ENCODE peak calls at places on chromosomes 11 and 22, in five cellular contexts. One of them, this sample, is unnamed.

GRCh38 chr11:13777341-13777985 is 109.0 kb downstream of the FAR1 start:
- DNase-seq in ovary: no peak
- DNase-seq in stomach: no peak
- DNase-seq in H54: no peak
- DNase-seq in GM12891: no peak
- DNase-seq in this sample: no peak

GRCh38 chr22:41966607-41967240 is 2.5 kb upstream of the SEPTIN3 start:
- DNase-seq in ovary: no peak
- DNase-seq in stomach: peak; percentile 38
- DNase-seq in H54: no peak
- DNase-seq in GM12891: peak; percentile 49
- DNase-seq in this sample: no peak

GRCh38 chr11:945986-946385 is 20.3 kb downstream of the AP2A2 start:
- DNase-seq in ovary: no peak
- DNase-seq in stomach: no peak
- DNase-seq in H54: no peak
- DNase-seq in GM12891: no peak
- DNase-seq in this sample: peak; percentile 18

GRCh38 chr22:19679476-19680099 is 34.7 kb upstream of the SEPTIN5 start:
- DNase-seq in ovary: peak; percentile 51
- DNase-seq in stomach: peak; percentile 60
- DNase-seq in H54: peak; percentile 14
- DNase-seq in GM12891: no peak
- DNase-seq in this sample: no peak

GRCh38 chr11:82855616-82856015 is 44.6 kb downstream of the PRCP start:
- DNase-seq in ovary: no peak
- DNase-seq in stomach: no peak
- DNase-seq in H54: no peak
- DNase-seq in GM12891: no peak
- DNase-seq in this sample: no peak

GRCh38 chr22:39098026-39098425 is 982 bp downstream of the APOBEC3H start:
- DNase-seq in ovary: no peak
- DNase-seq in stomach: no peak
- DNase-seq in H54: no peak
- DNase-seq in GM12891: no peak
- DNase-seq in this sample: no peak

GRCh38 chr11:73177380-73178091 is 35.4 kb upstream of the FCHSD2 start:
- DNase-seq in ovary: peak; percentile 72
- DNase-seq in stomach: peak; percentile 36
- DNase-seq in H54: no peak
- DNase-seq in GM12891: no peak
- DNase-seq in this sample: no peak

GRCh38 chr11:40276960-40277359 is 1182.5 kb downstream of the LRRC4C start:
- DNase-seq in ovary: no peak
- DNase-seq in stomach: no peak
- DNase-seq in H54: no peak
- DNase-seq in GM12891: no peak
- DNase-seq in this sample: no peak

GRCh38 chr11:15194671-15195415 is 80.1 kb downstream of the INSC start:
- DNase-seq in ovary: no peak
- DNase-seq in stomach: no peak
- DNase-seq in H54: no peak
- DNase-seq in GM12891: no peak
- DNase-seq in this sample: no peak

GRCh38 chr22:42808516-42808915 is 48.6 kb downstream of the ARFGAP3 start:
- DNase-seq in ovary: no peak
- DNase-seq in stomach: no peak
- DNase-seq in H54: no peak
- DNase-seq in GM12891: no peak
- DNase-seq in this sample: no peak

GRCh38 chr22:25492950-25493790 is 71.3 kb upstream of the GRK3 start:
- DNase-seq in ovary: no peak
- DNase-seq in stomach: no peak
- DNase-seq in H54: no peak
- DNase-seq in GM12891: no peak
- DNase-seq in this sample: no peak

GRCh38 chr22:17198188-17199130 is 20.8 kb downstream of the ADA2 start:
- DNase-seq in ovary: peak; percentile 43
- DNase-seq in stomach: no peak
- DNase-seq in H54: no peak
- DNase-seq in GM12891: no peak
- DNase-seq in this sample: no peak

GRCh38 chr22:48553694-48554308 is 1273.9 kb downstream of the BRD1 start:
- DNase-seq in ovary: no peak
- DNase-seq in stomach: no peak
- DNase-seq in H54: no peak
- DNase-seq in GM12891: no peak
- DNase-seq in this sample: no peak

GRCh38 chr11:118912742-118913410 is 12.8 kb downstream of the BCL9L start:
- DNase-seq in ovary: no peak
- DNase-seq in stomach: no peak
- DNase-seq in H54: no peak
- DNase-seq in GM12891: no peak
- DNase-seq in this sample: no peak

DNA sequence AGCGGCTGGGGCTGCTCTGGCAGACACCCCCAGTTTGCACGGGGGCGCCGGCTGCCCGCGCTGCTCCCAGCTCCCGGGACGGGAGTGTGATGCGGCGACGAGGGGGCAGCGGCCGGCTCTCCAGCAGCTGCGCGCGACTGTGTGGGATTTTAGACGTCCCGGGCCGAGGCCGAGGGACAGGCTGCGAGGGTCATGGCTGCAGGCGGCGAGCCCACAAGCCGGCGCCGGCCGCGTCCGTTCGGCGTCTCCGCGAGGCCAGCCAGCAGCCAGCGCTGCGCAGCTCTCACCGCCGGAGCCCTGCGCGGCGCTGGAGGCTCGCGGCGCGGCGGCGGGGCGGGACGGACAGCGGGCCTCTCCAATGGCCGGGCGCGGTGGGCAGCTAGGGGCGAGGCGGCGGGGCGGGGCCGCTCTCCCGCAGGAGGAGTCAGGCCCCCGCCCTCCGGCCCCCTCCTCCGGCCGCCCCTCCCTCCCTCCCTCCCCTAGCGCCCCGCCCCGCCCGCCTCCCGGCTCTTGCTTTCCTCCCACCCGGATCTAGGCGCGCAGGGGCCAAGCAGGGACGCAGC is at the start of gene FZD4:
- DNase-seq in ovary: peak; percentile 96
- DNase-seq in stomach: peak; percentile 93
- DNase-seq in H54: peak; percentile 60
- DNase-seq in GM12891: peak; percentile 77
- DNase-seq in this sample: peak; percentile 95
- TF ChIP-seq POLR2A in ovary: peak; percentile 79
- TF ChIP-seq POLR2A in stomach: no peak
- TF ChIP-seq POLR2A in H54: peak; percentile 90
- TF ChIP-seq POLR2A in GM12891: no peak
- TF ChIP-seq POLR2A in this sample: peak; percentile 99

DNA sequence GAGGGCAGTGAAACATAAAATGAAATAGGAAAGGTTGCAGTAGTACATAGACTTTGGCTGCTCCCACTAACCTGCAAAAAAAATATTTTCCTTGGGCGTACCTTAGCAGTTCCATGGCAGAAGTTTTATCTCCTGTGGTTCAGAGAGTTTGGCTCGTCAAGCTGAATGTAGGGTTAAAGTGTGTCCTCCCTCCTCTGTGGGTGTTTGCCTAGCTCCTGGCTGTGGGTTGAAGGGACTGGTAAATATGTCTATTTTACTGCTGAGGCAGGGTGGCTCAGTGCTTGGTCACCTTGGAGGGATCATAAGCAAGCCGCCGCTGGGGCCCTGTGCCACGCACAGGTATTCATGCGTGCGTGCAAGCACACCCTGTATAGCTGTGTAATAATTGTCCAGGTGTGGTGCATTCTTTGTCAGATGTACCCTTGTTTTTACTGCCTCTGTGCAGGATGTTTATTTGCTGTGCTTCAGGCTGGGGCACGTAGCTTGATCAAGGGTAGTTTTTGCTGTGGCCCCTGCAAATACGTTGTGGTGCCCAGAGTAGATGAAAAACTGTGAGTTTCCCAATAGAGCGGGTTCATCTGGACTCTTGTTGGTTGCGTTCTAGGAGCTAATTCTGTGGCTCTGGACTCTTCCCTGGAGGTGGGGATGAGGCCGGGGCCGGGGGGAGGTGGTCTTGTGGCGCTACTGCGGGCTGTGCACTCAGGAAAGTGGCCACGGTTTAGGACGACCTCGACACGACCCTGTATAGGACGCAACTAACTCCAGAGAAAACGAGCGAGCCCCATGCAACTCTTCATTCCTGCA is 734 bp upstream of the SORL1 start:
- DNase-seq in ovary: no peak
- DNase-seq in stomach: peak; percentile 64
- DNase-seq in H54: no peak
- DNase-seq in GM12891: no peak
- DNase-seq in this sample: peak; percentile 73
- TF ChIP-seq POLR2A in ovary: no peak
- TF ChIP-seq POLR2A in stomach: no peak
- TF ChIP-seq POLR2A in H54: no peak
- TF ChIP-seq POLR2A in GM12891: peak; percentile 14
- TF ChIP-seq POLR2A in this sample: no peak

GRCh38 chr11:9758676-9759518 is 95.0 kb downstream of the SWAP70 start:
- DNase-seq in ovary: peak; percentile 85
- DNase-seq in stomach: peak; percentile 69
- DNase-seq in H54: peak; percentile 81
- DNase-seq in GM12891: peak; percentile 52
- DNase-seq in this sample: peak; percentile 73

GRCh38 chr11:9759519-9760179 is 95.8 kb downstream of the SWAP70 start:
- DNase-seq in ovary: peak; percentile 57
- DNase-seq in stomach: peak; percentile 65
- DNase-seq in H54: peak; percentile 97
- DNase-seq in GM12891: no peak
- DNase-seq in this sample: no peak

GRCh38 chr11:9756461-9756860 is 92.6 kb downstream of the SWAP70 start:
- DNase-seq in ovary: no peak
- DNase-seq in stomach: no peak
- DNase-seq in H54: no peak
- DNase-seq in GM12891: no peak
- DNase-seq in this sample: no peak

GRCh38 chr11:9756878-9757277 is 93.0 kb downstream of the SWAP70 start:
- DNase-seq in ovary: no peak
- DNase-seq in stomach: no peak
- DNase-seq in H54: no peak
- DNase-seq in GM12891: no peak
- DNase-seq in this sample: no peak

DNA sequence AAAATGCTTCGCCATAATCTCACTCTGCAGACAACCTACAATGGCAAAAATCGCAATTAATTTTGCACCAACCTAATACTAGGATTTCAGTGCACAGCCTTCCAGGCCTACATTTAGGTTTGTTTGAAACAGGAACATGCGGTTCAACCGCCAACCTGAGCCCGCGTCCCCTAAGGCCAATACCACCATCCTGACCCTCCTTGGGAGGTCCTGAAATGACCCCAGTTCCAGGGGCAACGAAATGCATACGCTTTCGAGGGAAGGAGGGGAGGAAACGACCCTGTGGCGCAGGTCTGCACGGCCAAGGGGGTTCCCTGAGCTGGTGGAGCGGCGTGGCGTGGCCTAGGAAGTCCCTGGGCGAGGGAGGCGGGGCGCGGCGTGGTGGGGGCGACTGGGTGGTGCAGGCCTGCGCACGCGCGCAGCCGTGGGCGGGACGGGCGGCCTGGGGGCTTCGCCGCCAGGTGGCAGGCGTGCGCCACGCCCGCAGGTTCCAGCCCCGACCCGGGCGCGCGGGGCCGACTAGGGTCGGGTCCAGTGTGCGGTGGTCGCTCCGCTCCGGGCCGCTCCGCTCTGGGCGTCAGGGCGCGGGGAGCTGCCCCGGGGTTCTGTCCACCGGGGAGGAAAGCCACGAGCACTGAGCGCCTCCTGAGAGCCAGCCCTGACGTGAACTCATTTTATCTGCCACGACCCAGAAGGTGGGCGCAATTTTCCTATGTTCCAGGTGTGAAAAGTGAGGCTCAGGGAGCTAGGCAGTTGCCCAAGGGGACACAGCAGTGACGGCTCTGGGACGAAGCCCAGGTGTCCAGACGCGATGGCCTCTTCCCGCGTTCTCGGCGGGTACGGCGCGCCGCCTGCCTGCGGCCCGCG is 94.2 kb downstream of the SWAP70 start:
- DNase-seq in ovary: peak; percentile 92
- DNase-seq in stomach: peak; percentile 88
- DNase-seq in H54: peak; percentile 86
- DNase-seq in GM12891: peak; percentile 95
- DNase-seq in this sample: peak; percentile 95
- TF ChIP-seq POLR2A in ovary: peak; percentile 41
- TF ChIP-seq POLR2A in stomach: no peak
- TF ChIP-seq POLR2A in H54: peak; percentile 8
- TF ChIP-seq POLR2A in GM12891: peak; percentile 24
- TF ChIP-seq POLR2A in this sample: peak; percentile 56

GRCh38 chr11:46918087-46918751 is at the start of gene LRP4:
- DNase-seq in ovary: peak; percentile 70
- DNase-seq in stomach: peak; percentile 52
- DNase-seq in H54: no peak
- DNase-seq in GM12891: peak; percentile 59
- DNase-seq in this sample: peak; percentile 59

GRCh38 chr11:46916669-46917108 is 1.7 kb downstream of the LRP4 start:
- DNase-seq in ovary: peak; percentile 69
- DNase-seq in stomach: peak; percentile 51
- DNase-seq in H54: peak; percentile 89
- DNase-seq in GM12891: peak; percentile 43
- DNase-seq in this sample: no peak

GRCh38 chr11:46918778-46919513 is 596 bp upstream of the LRP4 start:
- DNase-seq in ovary: no peak
- DNase-seq in stomach: no peak
- DNase-seq in H54: no peak
- DNase-seq in GM12891: no peak
- DNase-seq in this sample: no peak

GRCh38 chr11:46916251-46916650 is 2.1 kb downstream of the LRP4 start:
- DNase-seq in ovary: no peak
- DNase-seq in stomach: no peak
- DNase-seq in H54: no peak
- DNase-seq in GM12891: no peak
- DNase-seq in this sample: no peak

DNA sequence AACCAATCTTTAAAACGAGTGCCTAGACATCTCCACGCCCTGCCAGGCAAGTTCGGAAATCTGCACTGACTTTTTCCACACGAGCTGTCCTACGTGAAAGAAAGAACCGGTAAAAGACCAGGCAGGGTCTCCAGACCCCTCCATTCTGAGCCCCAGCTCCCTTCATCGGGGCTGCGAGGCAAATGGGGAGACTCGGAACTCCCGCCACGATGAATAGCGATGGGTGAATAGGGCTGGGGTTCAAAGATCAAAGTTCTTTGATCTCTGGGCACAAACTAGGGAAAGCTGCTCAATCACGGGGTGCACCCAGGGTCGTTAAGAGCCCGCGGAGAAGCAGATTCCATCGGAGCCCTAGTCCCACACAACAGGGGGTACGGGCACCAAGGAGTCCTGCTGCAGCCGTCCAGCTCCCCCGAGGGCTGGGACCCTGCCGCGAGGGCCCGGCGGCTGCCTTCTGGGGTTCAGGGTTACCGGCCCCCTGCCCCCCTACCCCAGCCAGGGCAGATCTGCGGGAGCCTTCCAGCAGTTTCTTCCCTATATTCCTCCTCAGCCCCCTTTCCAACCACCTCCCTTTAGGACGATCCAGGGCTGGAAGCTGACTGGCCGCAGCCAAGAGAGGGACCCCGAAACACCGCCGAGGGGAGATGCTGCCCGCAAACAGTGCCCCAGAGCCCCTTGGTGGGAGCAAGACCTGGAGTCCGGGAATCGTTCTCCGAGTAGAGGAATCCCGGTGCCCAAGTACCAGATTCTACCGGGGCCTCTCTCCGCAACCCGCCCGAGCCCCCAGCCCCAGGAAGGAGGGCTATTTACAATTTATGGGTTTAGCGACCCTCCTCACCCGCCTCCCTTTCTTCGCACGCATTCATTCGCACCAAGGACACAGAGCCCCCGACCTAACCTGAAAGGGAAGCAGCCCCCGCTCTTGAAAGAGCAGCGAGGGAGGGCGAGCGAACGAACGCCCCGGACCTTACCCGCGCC is 952 bp downstream of the LRP4 start:
- DNase-seq in ovary: no peak
- DNase-seq in stomach: no peak
- DNase-seq in H54: no peak
- DNase-seq in GM12891: no peak
- DNase-seq in this sample: no peak
- TF ChIP-seq POLR2A in ovary: no peak
- TF ChIP-seq POLR2A in stomach: no peak
- TF ChIP-seq POLR2A in H54: no peak
- TF ChIP-seq POLR2A in GM12891: no peak
- TF ChIP-seq POLR2A in this sample: no peak